ENCODE peak calls at places on chromosome 22, in five cellular contexts. B, N, Z, V and T are unnamed samples.

GRCh38 chr22:35191412-35191811 is 65.9 kb upstream of the HMGXB4 start:
- DNase-seq in B (no peak), N (no peak), Z (peak), V (no peak), T (no peak)

GRCh38 chr22:44455963-44456358 is 42.1 kb downstream of the RTL6 start:
- DNase-seq in B (no peak), N (no peak), Z (no peak), V (peak), T (no peak)

GRCh38 chr22:22787805-22788459 is 99.7 kb upstream of the IGLL5 start:
- DNase-seq in B (no peak), N (peak), Z (peak), V (peak), T (no peak)

GRCh38 chr22:26707581-26707980 is 50.2 kb downstream of the MIAT start:
- DNase-seq in B (no peak), N (no peak), Z (no peak), V (no peak), T (no peak)

GRCh38 chr22:43448048-43448447 is 36.2 kb downstream of the MPPED1 start:
- DNase-seq in B (no peak), N (no peak), Z (no peak), V (no peak), T (no peak)

GRCh38 chr22:22692707-22693530 is 48.5 kb downstream of the GGTLC2 start:
- DNase-seq in B (peak), N (peak), Z (no peak), V (peak), T (no peak)

GRCh38 chr22:43600265-43600664 is 188.5 kb downstream of the MPPED1 start:
- DNase-seq in B (no peak), N (no peak), Z (no peak), V (no peak), T (no peak)

GRCh38 chr22:39090426-39091064 is 6.5 kb upstream of the APOBEC3H start:
- DNase-seq in B (no peak), N (no peak), Z (no peak), V (peak), T (peak)

GRCh38 chr22:42863349-42863911 is 6.4 kb upstream of the ARFGAP3 start:
- DNase-seq in B (no peak), N (no peak), Z (peak), V (no peak), T (peak)

GRCh38 chr22:27971926-27972325 is 52.9 kb upstream of the PITPNB start:
- DNase-seq in B (no peak), N (no peak), Z (no peak), V (no peak), T (no peak)

GRCh38 chr22:48780597-48781277 is 1046.9 kb downstream of the BRD1 start:
- DNase-seq in B (no peak), N (no peak), Z (no peak), V (no peak), T (no peak)
- H3K27ac ChIP-seq in B (no peak), N (no peak), Z (no peak), V (no peak), T (no peak)

DNA sequence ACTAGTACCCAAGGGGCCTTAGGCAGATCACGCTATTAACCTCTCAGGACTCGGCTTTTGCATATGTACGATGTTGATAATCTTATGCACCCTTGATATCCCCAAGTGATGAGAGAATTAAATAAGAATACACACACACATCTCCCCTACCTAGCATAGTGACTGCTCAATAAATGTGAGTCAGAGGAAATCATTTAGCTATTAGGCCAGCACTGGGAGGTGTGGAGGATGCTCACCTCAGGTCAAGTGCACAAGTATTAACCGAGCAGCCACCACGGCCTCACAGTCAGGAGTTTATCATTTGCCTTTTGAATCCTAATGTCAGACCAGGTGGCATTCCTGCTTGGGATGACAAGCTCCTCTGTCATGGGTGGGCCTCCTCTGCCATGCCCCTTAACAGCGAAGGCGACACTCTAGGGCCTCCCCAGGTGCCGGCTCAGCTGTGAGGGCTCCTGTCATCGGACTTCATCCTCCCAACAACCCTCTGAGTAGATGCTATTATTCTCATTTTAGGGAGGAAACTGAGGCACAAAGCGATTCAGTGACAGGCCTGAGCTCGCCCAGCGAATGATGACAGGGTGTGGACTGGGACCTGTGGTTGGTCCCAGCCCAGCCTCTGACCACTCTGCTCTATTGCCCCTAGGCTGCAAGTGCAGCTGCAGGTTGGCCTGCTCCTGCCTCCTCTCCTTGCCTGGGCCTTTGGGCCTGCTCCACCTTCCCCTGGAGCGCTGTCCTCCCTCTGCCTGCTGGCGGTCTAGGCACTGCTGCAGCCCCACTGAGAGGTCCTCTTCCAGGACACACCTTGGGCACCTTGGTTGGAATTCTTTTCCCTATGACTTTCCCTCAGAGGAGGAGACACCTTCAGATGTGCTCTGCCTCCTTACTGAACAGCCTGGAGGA is 5.0 kb upstream of the SOX10 start:
- DNase-seq in B (no peak), N (no peak), Z (no peak), V (no peak), T (no peak)
- H3K27ac ChIP-seq in B (no peak), N (no peak), Z (no peak), V (no peak), T (no peak)

GRCh38 chr22:30250713-30251267 is 4.2 kb upstream of the LIF start:
- DNase-seq in B (no peak), N (no peak), Z (no peak), V (no peak), T (no peak)
- H3K27ac ChIP-seq in B (no peak), N (no peak), Z (peak), V (no peak), T (peak)

GRCh38 chr22:46082633-46083032 is 67.7 kb upstream of the PPARA start:
- DNase-seq in B (no peak), N (peak), Z (no peak), V (no peak), T (no peak)
- H3K27ac ChIP-seq in B (peak), N (peak), Z (peak), V (peak), T (peak)